ENCODE peak calls at places on chromosomes 3 and 15, in nine cellular contexts. K is aorta, D is choroid plexus epithelial cell, W is GM23338, T is body of pancreas, X is small intestine, S is esophagus squamous epithelium, U is AG10803, E is lower lobe of right lung. I is an unnamed sample.

GRCh38 chr15:41655716-41656115 is 4.5 kb upstream of the MGA start:
- DNase-seq in K (no peak), D (peak), W (no peak), T (no peak), X (no peak), S (no peak), U (peak), E (no peak), I (no peak)

GRCh38 chr3:112378989-112379692 is 46.2 kb downstream of the CD200 start:
- DNase-seq in K (no peak), D (peak), W (peak), T (no peak), X (no peak), S (no peak), U (peak), E (no peak), I (no peak)

GRCh38 chr3:43144811-43145490 is 39.1 kb upstream of the POMGNT2 start:
- DNase-seq in K (no peak), D (peak), W (peak), T (no peak), X (no peak), S (no peak), U (peak), E (no peak), I (no peak)

GRCh38 chr15:88247914-88248313 is 8.6 kb downstream of the NTRK3 start:
- DNase-seq in K (no peak), D (no peak), W (no peak), T (no peak), X (no peak), S (no peak), U (no peak), E (no peak), I (no peak)

GRCh38 chr3:146117406-146118285 is 43.3 kb downstream of the PLOD2 start:
- DNase-seq in K (no peak), D (peak), W (no peak), T (no peak), X (no peak), S (no peak), U (peak), E (no peak), I (no peak)

GRCh38 chr3:8741581-8742355 is 8.2 kb downstream of the CAV3 start:
- DNase-seq in K (peak), D (peak), W (peak), T (peak), X (no peak), S (no peak), U (peak), E (no peak), I (no peak)

GRCh38 chr3:33636125-33636855 is 81.8 kb downstream of the CLASP2 start:
- DNase-seq in K (no peak), D (peak), W (peak), T (no peak), X (peak), S (no peak), U (peak), E (no peak), I (peak)

GRCh38 chr3:195203631-195204030 is 67.3 kb downstream of the XXYLT1 start:
- DNase-seq in K (no peak), D (no peak), W (no peak), T (no peak), X (no peak), S (no peak), U (no peak), E (no peak), I (no peak)

GRCh38 chr3:42736081-42736480 is 33.5 kb upstream of the HHATL start:
- DNase-seq in K (no peak), D (no peak), W (no peak), T (no peak), X (no peak), S (no peak), U (no peak), E (no peak), I (no peak)

GRCh38 chr15:25060472-25060803 is 105.7 kb downstream of the SNRPN start:
- DNase-seq in K (peak), D (no peak), W (no peak), T (no peak), X (no peak), S (no peak), U (no peak), E (peak), I (no peak)

GRCh38 chr3:104149154-104149553 is 1217.6 kb upstream of the ALCAM start:
- DNase-seq in K (no peak), D (no peak), W (no peak), T (no peak), X (no peak), S (no peak), U (no peak), E (no peak), I (no peak)

GRCh38 chr15:67152429-67152828 is 87.0 kb downstream of the SMAD3 start:
- DNase-seq in K (no peak), D (no peak), W (no peak), T (no peak), X (no peak), S (no peak), U (no peak), E (no peak), I (no peak)

GRCh38 chr15:77097317-77097721 is 26.4 kb upstream of the TSPAN3 start:
- DNase-seq in K (no peak), D (no peak), W (no peak), T (no peak), X (no peak), S (no peak), U (no peak), E (no peak), I (no peak)

GRCh38 chr15:38714309-38715072 is 149.9 kb upstream of the RASGRP1 start:
- DNase-seq in K (no peak), D (peak), W (no peak), T (no peak), X (no peak), S (no peak), U (peak), E (no peak), I (no peak)

GRCh38 chr3:23949784-23950183 is 4.7 kb downstream of the NR1D2 start:
- DNase-seq in K (no peak), D (no peak), W (no peak), T (peak), X (no peak), S (no peak), U (no peak), E (no peak), I (no peak)

GRCh38 chr3:45972534-45973402 is 22.9 kb downstream of the FYCO1 start:
- DNase-seq in K (no peak), D (peak), W (no peak), T (no peak), X (no peak), S (no peak), U (peak), E (no peak), I (no peak)

GRCh38 chr3:141963301-141963700 is 86.9 kb downstream of the ATP1B3 start:
- DNase-seq in K (no peak), D (no peak), W (no peak), T (no peak), X (no peak), S (no peak), U (no peak), E (no peak), I (no peak)

GRCh38 chr3:24519368-24520100 is 24.9 kb upstream of the THRB start:
- DNase-seq in K (no peak), D (peak), W (peak), T (no peak), X (peak), S (no peak), U (no peak), E (no peak), I (no peak)

GRCh38 chr15:88651293-88651692 is 12.5 kb downstream of the ISG20 start:
- DNase-seq in K (no peak), D (no peak), W (no peak), T (no peak), X (no peak), S (no peak), U (peak), E (no peak), I (no peak)

GRCh38 chr3:64255941-64256340 is 30.7 kb upstream of the PRICKLE2 start:
- DNase-seq in K (no peak), D (no peak), W (no peak), T (no peak), X (no peak), S (no peak), U (no peak), E (no peak), I (no peak)

GRCh38 chr15:68314563-68314962 is 37.0 kb downstream of the FEM1B start:
- DNase-seq in K (peak), D (peak), W (no peak), T (peak), X (no peak), S (no peak), U (no peak), E (no peak), I (no peak)

GRCh38 chr15:68313501-68314390 is 36.2 kb downstream of the FEM1B start:
- DNase-seq in K (peak), D (no peak), W (no peak), T (peak), X (no peak), S (no peak), U (no peak), E (no peak), I (no peak)

GRCh38 chr15:68311859-68312557 is 34.5 kb downstream of the FEM1B start:
- DNase-seq in K (peak), D (peak), W (no peak), T (no peak), X (no peak), S (no peak), U (no peak), E (no peak), I (no peak)

GRCh38 chr15:68311464-68311835 is 33.9 kb downstream of the FEM1B start:
- DNase-seq in K (peak), D (no peak), W (no peak), T (no peak), X (no peak), S (no peak), U (no peak), E (no peak), I (no peak)

DNA sequence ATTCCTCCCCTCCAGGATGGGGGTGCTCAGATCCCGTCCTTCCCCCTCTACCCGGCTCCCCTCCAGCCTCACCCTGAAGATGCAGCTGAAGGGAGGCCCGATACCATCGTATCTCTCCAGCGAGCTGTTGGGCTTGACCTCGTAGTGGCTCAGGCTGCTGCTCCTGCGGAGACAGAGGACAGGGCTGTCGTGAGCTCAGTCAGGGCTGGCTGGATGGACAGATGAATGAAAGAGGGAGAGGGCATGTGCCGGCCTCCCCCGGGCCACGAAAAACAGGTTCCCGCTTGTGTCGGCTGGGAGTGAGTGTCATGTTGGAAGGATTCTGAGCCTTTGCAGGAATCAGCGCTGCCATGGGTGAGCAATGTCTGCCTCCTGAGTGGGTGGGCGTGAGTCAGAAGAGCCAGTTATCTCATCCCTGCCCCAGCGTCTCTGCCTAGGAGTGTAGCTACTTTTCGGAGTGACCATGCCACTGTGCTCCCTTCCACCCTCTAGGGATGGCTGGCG is 35.2 kb downstream of the FEM1B start:
- DNase-seq in K (peak), D (peak), W (no peak), T (peak), X (no peak), S (no peak), U (no peak), E (no peak), I (no peak)
- H3K4me3 ChIP-seq in K (no peak), D (no peak), W (no peak), T (no peak), X (no peak), S (no peak), U (no peak), E (no peak), I (no peak)

DNA sequence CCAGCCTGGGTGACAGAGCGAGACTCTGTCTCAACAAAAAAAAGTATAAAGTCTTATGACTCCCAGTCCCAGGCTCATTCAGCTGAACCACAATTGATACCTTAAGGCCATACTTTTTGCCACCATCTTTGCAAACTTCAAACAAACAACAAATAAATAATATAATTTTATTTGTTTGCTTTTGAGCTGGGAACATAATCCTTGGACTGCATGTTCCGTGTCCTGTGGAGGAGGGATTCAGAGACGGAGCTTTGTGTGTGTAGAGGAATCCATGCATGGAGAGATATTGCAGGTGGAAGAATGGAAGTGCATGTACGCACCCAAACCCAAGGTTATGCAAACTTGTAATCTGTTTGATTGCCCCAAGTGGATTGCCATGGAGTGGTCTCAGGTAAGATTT is 238.6 kb downstream of the ADAMTSL3 start:
- DNase-seq in K (no peak), D (no peak), W (no peak), T (no peak), X (no peak), S (no peak), U (no peak), E (no peak), I (no peak)
- H3K4me3 ChIP-seq in K (no peak), D (no peak), W (no peak), T (no peak), X (no peak), S (no peak), U (no peak), E (no peak), I (no peak)

GRCh38 chr3:66971245-66971644 is 26.9 kb upstream of the KBTBD8 start:
- DNase-seq in K (no peak), D (no peak), W (no peak), T (no peak), X (no peak), S (no peak), U (no peak), E (no peak), I (no peak)

DNA sequence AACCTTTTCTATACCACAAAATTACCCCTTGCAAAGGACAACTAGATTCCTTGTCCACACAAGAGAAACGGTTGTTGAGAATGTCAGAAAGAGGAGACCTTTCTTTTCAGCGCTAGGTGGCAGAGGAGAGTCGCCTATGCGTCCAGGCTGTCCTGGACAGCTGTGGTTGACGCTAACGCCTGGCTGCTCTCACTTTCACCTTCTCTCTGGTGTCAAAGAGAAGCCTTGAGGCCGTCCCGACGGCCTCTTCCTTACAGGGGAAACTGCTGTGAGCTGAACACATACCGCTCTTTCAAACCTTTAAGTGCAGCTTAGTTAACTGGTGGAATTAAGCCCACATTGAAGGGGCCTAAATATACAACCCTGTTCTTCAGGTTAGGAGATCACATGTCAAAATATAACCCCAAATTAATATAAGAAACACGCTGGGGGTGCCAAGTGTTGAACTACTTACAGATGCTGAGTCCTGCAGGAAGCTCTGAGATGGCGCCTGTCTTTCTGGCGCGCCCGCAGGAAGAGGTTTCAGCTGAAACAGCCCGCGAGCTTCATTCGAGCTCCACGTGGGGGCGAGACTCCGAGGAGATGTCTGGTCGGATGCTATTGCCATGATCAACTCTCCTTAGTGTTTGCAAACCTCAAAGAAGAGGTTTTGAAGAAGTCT is 26.1 kb upstream of the KBTBD8 start:
- DNase-seq in K (peak), D (peak), W (peak), T (peak), X (peak), S (peak), U (peak), E (peak), I (peak)
- H3K4me3 ChIP-seq in K (peak), D (peak), W (peak), T (no peak), X (no peak), S (peak), U (peak), E (peak), I (peak)

GRCh38 chr3:16380421-16380820 is 115.4 kb downstream of the OXNAD1 start:
- DNase-seq in K (no peak), D (no peak), W (no peak), T (no peak), X (no peak), S (no peak), U (no peak), E (no peak), I (no peak)

GRCh38 chr3:16377847-16378302 is 112.9 kb downstream of the OXNAD1 start:
- DNase-seq in K (no peak), D (no peak), W (peak), T (no peak), X (no peak), S (no peak), U (no peak), E (no peak), I (peak)

GRCh38 chr3:16379838-16380237 is 114.8 kb downstream of the OXNAD1 start:
- DNase-seq in K (no peak), D (no peak), W (no peak), T (no peak), X (no peak), S (no peak), U (no peak), E (no peak), I (peak)

GRCh38 chr3:16378415-16378814 is 113.4 kb downstream of the OXNAD1 start:
- DNase-seq in K (no peak), D (no peak), W (no peak), T (no peak), X (no peak), S (no peak), U (no peak), E (no peak), I (no peak)

DNA sequence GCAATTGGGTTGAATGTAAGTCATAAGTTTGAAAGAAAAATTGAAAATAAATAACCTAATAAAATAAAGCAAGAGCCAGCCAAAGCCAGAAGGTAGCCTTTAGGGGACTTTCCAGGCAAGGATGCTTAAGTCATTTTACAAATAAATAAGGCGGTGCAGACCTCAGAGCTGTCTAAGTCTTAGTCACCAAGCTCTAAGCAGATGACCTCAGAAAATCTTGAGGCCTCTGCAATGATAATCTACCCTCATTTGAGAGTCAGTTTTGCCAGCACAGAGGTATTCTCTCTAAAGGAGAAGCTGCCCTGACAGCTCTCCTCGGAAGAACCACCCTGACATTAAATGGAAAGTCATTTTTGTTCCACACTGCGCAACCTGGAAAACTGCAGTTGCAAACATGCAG is 113.9 kb downstream of the OXNAD1 start:
- DNase-seq in K (no peak), D (peak), W (no peak), T (no peak), X (no peak), S (no peak), U (peak), E (no peak), I (no peak)
- H3K4me3 ChIP-seq in K (no peak), D (no peak), W (no peak), T (no peak), X (no peak), S (no peak), U (no peak), E (no peak), I (no peak)

GRCh38 chr3:144683065-144683464 is 711.4 kb downstream of the DIPK2A start:
- DNase-seq in K (no peak), D (no peak), W (no peak), T (no peak), X (no peak), S (no peak), U (no peak), E (no peak), I (no peak)
- H3K4me3 ChIP-seq in K (no peak), D (no peak), W (no peak), T (no peak), X (no peak), S (no peak), U (no peak), E (no peak), I (no peak)

GRCh38 chr15:64014995-64015394 is 31.3 kb downstream of the DAPK2 start:
- DNase-seq in K (no peak), D (no peak), W (no peak), T (peak), X (no peak), S (no peak), U (no peak), E (no peak), I (no peak)

GRCh38 chr15:64016257-64016656 is 30.0 kb downstream of the DAPK2 start:
- DNase-seq in K (no peak), D (no peak), W (no peak), T (no peak), X (no peak), S (no peak), U (no peak), E (no peak), I (no peak)

GRCh38 chr15:64017082-64017588 is 29.1 kb downstream of the DAPK2 start:
- DNase-seq in K (no peak), D (peak), W (no peak), T (no peak), X (peak), S (no peak), U (peak), E (no peak), I (no peak)

GRCh38 chr15:64019764-64020163 is 26.5 kb downstream of the DAPK2 start:
- DNase-seq in K (no peak), D (no peak), W (no peak), T (peak), X (peak), S (no peak), U (peak), E (no peak), I (no peak)

DNA sequence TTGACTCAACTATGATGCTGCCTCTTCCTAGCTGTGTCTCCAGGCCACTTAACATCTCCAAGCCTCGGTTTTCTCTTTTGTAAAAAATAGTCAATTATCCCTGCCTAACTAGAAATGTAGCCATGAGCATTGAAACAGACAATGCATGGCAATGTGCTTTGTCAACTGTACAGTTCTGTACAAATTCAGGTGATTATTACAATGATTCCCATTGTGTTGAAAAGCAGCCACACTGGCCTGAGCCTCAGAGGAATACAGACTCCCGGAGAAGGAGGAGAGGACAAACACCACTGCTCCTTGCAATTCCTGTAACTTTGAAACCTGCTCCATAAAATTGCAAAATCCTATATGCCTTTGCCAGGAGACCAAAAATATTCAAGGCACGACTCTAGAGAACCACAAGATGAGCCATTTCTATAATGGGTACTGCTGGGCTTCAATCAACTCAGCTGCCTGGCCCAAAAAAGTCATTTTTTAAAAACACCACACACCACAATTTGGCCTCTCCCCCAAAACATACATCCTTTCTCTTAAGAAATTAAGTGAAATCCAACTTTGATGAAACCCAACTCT is 28.6 kb downstream of the DAPK2 start:
- DNase-seq in K (no peak), D (no peak), W (no peak), T (no peak), X (no peak), S (no peak), U (peak), E (no peak), I (no peak)
- H3K4me3 ChIP-seq in K (no peak), D (no peak), W (no peak), T (no peak), X (no peak), S (no peak), U (no peak), E (no peak), I (no peak)

GRCh38 chr15:98428253-98428989 is 219.9 kb upstream of the IGF1R start:
- DNase-seq in K (peak), D (peak), W (peak), T (peak), X (peak), S (no peak), U (peak), E (peak), I (no peak)
- H3K4me3 ChIP-seq in K (peak), D (peak), W (peak), T (no peak), X (no peak), S (peak), U (peak), E (peak), I (peak)

GRCh38 chr3:14137445-14137844 is 12.6 kb downstream of the TMEM43 start:
- DNase-seq in K (no peak), D (no peak), W (no peak), T (no peak), X (no peak), S (no peak), U (no peak), E (no peak), I (no peak)
- H3K4me3 ChIP-seq in K (no peak), D (no peak), W (no peak), T (no peak), X (no peak), S (no peak), U (no peak), E (no peak), I (no peak)

I was measured in Jurkat, Clone E6-1.